ENCODE peak calls at places on chromosomes 2 and 18, in six cellular contexts. One of them, this sample, is unnamed.

GRCh38 chr18:7300971-7301553 is 70.2 kb downstream of the LRRC30 start:
- DNase-seq in activated T-cell treated with anti-CD3 and anti-CD28 coated beads, Interleukin-2, amount 50 U/mL, for 24 hours: no peak
- DNase-seq in activated naive CD4-positive, alpha-beta T cell: no peak
- DNase-seq in sigmoid colon: no peak
- DNase-seq in hippocampal formation: no peak
- DNase-seq in NCI-H1105 treated with DMSO at 0.1 percent for 48 hours: no peak
- DNase-seq in this sample: no peak

GRCh38 chr2:24749069-24749691 is 44.0 kb downstream of the PTRHD1 start:
- DNase-seq in activated T-cell treated with anti-CD3 and anti-CD28 coated beads, Interleukin-2, amount 50 U/mL, for 24 hours: no peak
- DNase-seq in hippocampal formation: no peak
- DNase-seq in NCI-H1105 treated with DMSO at 0.1 percent for 48 hours: no peak
- DNase-seq in sigmoid colon: no peak
- DNase-seq in activated naive CD4-positive, alpha-beta T cell: no peak
- DNase-seq in this sample: no peak

GRCh38 chr2:159738509-159739390 is 26.4 kb downstream of the MARCHF7 start:
- DNase-seq in hippocampal formation: no peak
- DNase-seq in NCI-H1105 treated with DMSO at 0.1 percent for 48 hours: no peak
- DNase-seq in activated naive CD4-positive, alpha-beta T cell: no peak
- DNase-seq in activated T-cell treated with anti-CD3 and anti-CD28 coated beads, Interleukin-2, amount 50 U/mL, for 24 hours: no peak
- DNase-seq in sigmoid colon: no peak
- DNase-seq in this sample: no peak

GRCh38 chr2:191143791-191144190 is 7.0 kb downstream of the STAT4 start:
- DNase-seq in sigmoid colon: no peak
- DNase-seq in activated T-cell treated with anti-CD3 and anti-CD28 coated beads, Interleukin-2, amount 50 U/mL, for 24 hours: no peak
- DNase-seq in hippocampal formation: no peak
- DNase-seq in NCI-H1105 treated with DMSO at 0.1 percent for 48 hours: no peak
- DNase-seq in activated naive CD4-positive, alpha-beta T cell: no peak
- DNase-seq in this sample: no peak

GRCh38 chr2:190343500-190344274 is at the start of gene INPP1:
- DNase-seq in activated naive CD4-positive, alpha-beta T cell: peak
- DNase-seq in hippocampal formation: no peak
- DNase-seq in NCI-H1105 treated with DMSO at 0.1 percent for 48 hours: peak
- DNase-seq in sigmoid colon: peak
- DNase-seq in activated T-cell treated with anti-CD3 and anti-CD28 coated beads, Interleukin-2, amount 50 U/mL, for 24 hours: peak
- DNase-seq in this sample: peak

GRCh38 chr2:19045151-19045550 is 313.3 kb downstream of the OSR1 start:
- DNase-seq in activated naive CD4-positive, alpha-beta T cell: no peak
- DNase-seq in activated T-cell treated with anti-CD3 and anti-CD28 coated beads, Interleukin-2, amount 50 U/mL, for 24 hours: no peak
- DNase-seq in NCI-H1105 treated with DMSO at 0.1 percent for 48 hours: no peak
- DNase-seq in sigmoid colon: no peak
- DNase-seq in hippocampal formation: no peak
- DNase-seq in this sample: no peak

GRCh38 chr2:96985181-96985580 is 1.2 kb downstream of the FAM178B start:
- DNase-seq in NCI-H1105 treated with DMSO at 0.1 percent for 48 hours: no peak
- DNase-seq in activated naive CD4-positive, alpha-beta T cell: no peak
- DNase-seq in hippocampal formation: no peak
- DNase-seq in sigmoid colon: no peak
- DNase-seq in activated T-cell treated with anti-CD3 and anti-CD28 coated beads, Interleukin-2, amount 50 U/mL, for 24 hours: no peak
- DNase-seq in this sample: no peak

GRCh38 chr2:13230221-13230620 is 513.5 kb downstream of the TRIB2 start:
- DNase-seq in activated T-cell treated with anti-CD3 and anti-CD28 coated beads, Interleukin-2, amount 50 U/mL, for 24 hours: no peak
- DNase-seq in sigmoid colon: no peak
- DNase-seq in hippocampal formation: no peak
- DNase-seq in activated naive CD4-positive, alpha-beta T cell: no peak
- DNase-seq in NCI-H1105 treated with DMSO at 0.1 percent for 48 hours: peak
- DNase-seq in this sample: no peak

GRCh38 chr2:63588385-63589147 is at the start of the genes MDH1 and WDPCP:
- DNase-seq in sigmoid colon: peak
- DNase-seq in activated naive CD4-positive, alpha-beta T cell: peak
- DNase-seq in activated T-cell treated with anti-CD3 and anti-CD28 coated beads, Interleukin-2, amount 50 U/mL, for 24 hours: peak
- DNase-seq in hippocampal formation: peak
- DNase-seq in NCI-H1105 treated with DMSO at 0.1 percent for 48 hours: peak
- DNase-seq in this sample: peak

GRCh38 chr2:128817171-128817570 is 498.5 kb upstream of the HS6ST1 start:
- DNase-seq in activated T-cell treated with anti-CD3 and anti-CD28 coated beads, Interleukin-2, amount 50 U/mL, for 24 hours: no peak
- DNase-seq in NCI-H1105 treated with DMSO at 0.1 percent for 48 hours: no peak
- DNase-seq in sigmoid colon: no peak
- DNase-seq in hippocampal formation: no peak
- DNase-seq in activated naive CD4-positive, alpha-beta T cell: no peak
- DNase-seq in this sample: no peak

GRCh38 chr18:22705328-22705727 is 227.8 kb upstream of the RBBP8 start:
- DNase-seq in activated naive CD4-positive, alpha-beta T cell: no peak
- DNase-seq in activated T-cell treated with anti-CD3 and anti-CD28 coated beads, Interleukin-2, amount 50 U/mL, for 24 hours: no peak
- DNase-seq in hippocampal formation: no peak
- DNase-seq in sigmoid colon: no peak
- DNase-seq in NCI-H1105 treated with DMSO at 0.1 percent for 48 hours: no peak
- DNase-seq in this sample: no peak

GRCh38 chr2:102806250-102806837 is 44.5 kb downstream of the TMEM182 start:
- DNase-seq in NCI-H1105 treated with DMSO at 0.1 percent for 48 hours: peak
- DNase-seq in sigmoid colon: peak
- DNase-seq in activated naive CD4-positive, alpha-beta T cell: no peak
- DNase-seq in hippocampal formation: peak
- DNase-seq in activated T-cell treated with anti-CD3 and anti-CD28 coated beads, Interleukin-2, amount 50 U/mL, for 24 hours: peak
- DNase-seq in this sample: no peak

GRCh38 chr2:41962912-41963652 is 84.7 kb upstream of the PKDCC start:
- DNase-seq in sigmoid colon: no peak
- DNase-seq in hippocampal formation: no peak
- DNase-seq in NCI-H1105 treated with DMSO at 0.1 percent for 48 hours: no peak
- DNase-seq in activated naive CD4-positive, alpha-beta T cell: no peak
- DNase-seq in activated T-cell treated with anti-CD3 and anti-CD28 coated beads, Interleukin-2, amount 50 U/mL, for 24 hours: no peak
- DNase-seq in this sample: peak

GRCh38 chr2:224448236-224448635 is 46.3 kb upstream of the FAM124B start:
- DNase-seq in hippocampal formation: no peak
- DNase-seq in sigmoid colon: no peak
- DNase-seq in NCI-H1105 treated with DMSO at 0.1 percent for 48 hours: no peak
- DNase-seq in activated T-cell treated with anti-CD3 and anti-CD28 coated beads, Interleukin-2, amount 50 U/mL, for 24 hours: no peak
- DNase-seq in activated naive CD4-positive, alpha-beta T cell: no peak
- DNase-seq in this sample: no peak

GRCh38 chr2:75431276-75431675 is 129.5 kb downstream of the EVA1A start:
- DNase-seq in activated naive CD4-positive, alpha-beta T cell: no peak
- DNase-seq in sigmoid colon: no peak
- DNase-seq in NCI-H1105 treated with DMSO at 0.1 percent for 48 hours: no peak
- DNase-seq in hippocampal formation: no peak
- DNase-seq in activated T-cell treated with anti-CD3 and anti-CD28 coated beads, Interleukin-2, amount 50 U/mL, for 24 hours: no peak
- DNase-seq in this sample: no peak

GRCh38 chr18:58754544-58755068 is 83.3 kb downstream of the MALT1 start:
- DNase-seq in hippocampal formation: peak
- DNase-seq in activated T-cell treated with anti-CD3 and anti-CD28 coated beads, Interleukin-2, amount 50 U/mL, for 24 hours: peak
- DNase-seq in sigmoid colon: no peak
- DNase-seq in NCI-H1105 treated with DMSO at 0.1 percent for 48 hours: no peak
- DNase-seq in activated naive CD4-positive, alpha-beta T cell: no peak
- DNase-seq in this sample: peak